ENCODE peak calls at places on chromosomes 3 and 15, in four cellular contexts. G is mucosa of descending colon, D is skeletal muscle cell, X is choroid plexus epithelial cell. N is an unnamed sample.

GRCh38 chr3:126154391-126155279 is 25.8 kb downstream of the ALDH1L1 start:
- DNase-seq in G (no peak), D (no peak), X (no peak), N (no peak)

GRCh38 chr15:62972814-62973213 is 69.7 kb upstream of the TPM1 start:
- DNase-seq in G (no peak), X (peak; percentile 49), D (no peak), N (peak; percentile 72)

GRCh38 chr3:171285287-171285686 is 174.9 kb downstream of the TNIK start:
- DNase-seq in X (peak; percentile 34), G (no peak), D (no peak), N (no peak)

GRCh38 chr3:58639001-58639400 is 27.6 kb downstream of the FAM3D start:
- DNase-seq in G (no peak), D (no peak), X (no peak), N (no peak)

GRCh38 chr3:11140054-11140712 is 14.1 kb upstream of the HRH1 start:
- DNase-seq in G (peak; percentile 90), D (no peak), X (peak; percentile 60), N (no peak)

GRCh38 chr15:39591896-39592315 is 11.0 kb downstream of the THBS1 start:
- DNase-seq in D (no peak), X (no peak), G (no peak), N (no peak)

GRCh38 chr3:11910971-11911531 is 64.4 kb upstream of the TAMM41 start:
- DNase-seq in X (no peak), G (no peak), D (no peak), N (no peak)

GRCh38 chr3:170584585-170585007 is 1.3 kb downstream of the SLC7A14 start:
- DNase-seq in X (peak; percentile 74), G (peak; percentile 79), D (peak; percentile 12), N (no peak)

GRCh38 chr3:157152930-157153329 is 7.0 kb downstream of the CCNL1 start:
- DNase-seq in G (no peak), D (no peak), X (no peak), N (no peak)

GRCh38 chr3:190912736-190913135 is 50.2 kb upstream of the GMNC start:
- DNase-seq in X (no peak), D (peak; percentile 1), G (no peak), N (no peak)

GRCh38 chr3:98360681-98361080 is 7.0 kb downstream of the OR5K4 start:
- DNase-seq in G (no peak), D (no peak), X (no peak), N (no peak)

GRCh38 chr3:57682284-57682683 is 10.6 kb downstream of the DENND6A start:
- DNase-seq in D (no peak), X (peak; percentile 50), G (no peak), N (no peak)

GRCh38 chr3:42501321-42501680 is 1.1 kb upstream of the VIPR1 start:
- DNase-seq in D (no peak), G (no peak), X (no peak), N (no peak)

GRCh38 chr15:64245405-64245804 is 82.6 kb upstream of the PPIB start:
- DNase-seq in D (no peak), X (no peak), G (no peak), N (no peak)

GRCh38 chr3:114449271-114450007 is 155.6 kb downstream of the TIGIT start:
- DNase-seq in X (no peak), G (no peak), D (no peak), N (no peak)

GRCh38 chr15:88513195-88513594 is 33.3 kb downstream of the DET1 start:
- DNase-seq in X (no peak), D (no peak), G (no peak), N (no peak)

GRCh38 chr3:16795601-16796000 is 89.2 kb upstream of the PLCL2 start:
- DNase-seq in X (no peak), D (no peak), G (no peak), N (no peak)

GRCh38 chr15:74438206-74438605 is 4.4 kb upstream of the SEMA7A start:
- DNase-seq in X (no peak), G (no peak), D (no peak), N (no peak)

GRCh38 chr3:34256021-34256420 is 457.6 kb downstream of the PDCD6IP start:
- DNase-seq in X (no peak), D (no peak), G (no peak), N (no peak)

GRCh38 chr15:95291878-95292472 is 1038.5 kb upstream of the NR2F2 start:
- DNase-seq in X (peak; percentile 70), D (no peak), G (peak; percentile 24), N (peak; percentile 15)

GRCh38 chr3:118478706-118479276 is 555.9 kb downstream of the IGSF11 start:
- DNase-seq in X (no peak), D (no peak), G (no peak), N (no peak)

GRCh38 chr3:183710231-183710630 is 12.6 kb downstream of the YEATS2 start:
- DNase-seq in G (no peak), X (no peak), D (no peak), N (no peak)

GRCh38 chr3:170528731-170529130 is 57.1 kb downstream of the SLC7A14 start:
- DNase-seq in D (no peak), X (no peak), G (no peak), N (no peak)

GRCh38 chr3:54122046-54122801 is at the start of gene CACNA2D3:
- DNase-seq in G (peak; percentile 49), X (peak; percentile 18), D (no peak), N (no peak)

GRCh38 chr3:47409688-47410416 is 29.0 kb downstream of the PTPN23 start:
- DNase-seq in X (no peak), D (no peak), G (no peak), N (no peak)

GRCh38 chr3:76827647-76828273 is 212.1 kb upstream of the ROBO2 start:
- DNase-seq in G (no peak), D (no peak), X (no peak), N (no peak)

GRCh38 chr3:182393151-182393550 is 400.2 kb upstream of the ATP11B start:
- DNase-seq in G (no peak), X (no peak), D (no peak), N (no peak)

GRCh38 chr15:34951993-34952392 is 17.5 kb downstream of the AQR start:
- DNase-seq in G (no peak), X (peak; percentile 79), D (no peak), N (no peak)

GRCh38 chr3:170178631-170179030 is 2.9 kb downstream of the PHC3 start:
- DNase-seq in G (peak; percentile 43), X (no peak), D (no peak), N (no peak)

GRCh38 chr3:2793987-2794386 is 316.2 kb downstream of the IL5RA start:
- DNase-seq in X (no peak), G (no peak), D (no peak), N (no peak)

GRCh38 chr3:126998728-126999127 is 15.8 kb downstream of the PLXNA1 start:
- DNase-seq in D (no peak), G (peak; percentile 49), X (no peak), N (no peak)

GRCh38 chr3:148023994-148024393 is 614.8 kb downstream of the ZIC1 start:
- DNase-seq in G (no peak), X (peak; percentile 83), D (peak; percentile 57), N (no peak)

GRCh38 chr3:12350151-12350813 is 61.4 kb downstream of the PPARG start:
- DNase-seq in D (peak; percentile 68), G (peak; percentile 52), X (peak; percentile 89), N (peak; percentile 55)

DNA sequence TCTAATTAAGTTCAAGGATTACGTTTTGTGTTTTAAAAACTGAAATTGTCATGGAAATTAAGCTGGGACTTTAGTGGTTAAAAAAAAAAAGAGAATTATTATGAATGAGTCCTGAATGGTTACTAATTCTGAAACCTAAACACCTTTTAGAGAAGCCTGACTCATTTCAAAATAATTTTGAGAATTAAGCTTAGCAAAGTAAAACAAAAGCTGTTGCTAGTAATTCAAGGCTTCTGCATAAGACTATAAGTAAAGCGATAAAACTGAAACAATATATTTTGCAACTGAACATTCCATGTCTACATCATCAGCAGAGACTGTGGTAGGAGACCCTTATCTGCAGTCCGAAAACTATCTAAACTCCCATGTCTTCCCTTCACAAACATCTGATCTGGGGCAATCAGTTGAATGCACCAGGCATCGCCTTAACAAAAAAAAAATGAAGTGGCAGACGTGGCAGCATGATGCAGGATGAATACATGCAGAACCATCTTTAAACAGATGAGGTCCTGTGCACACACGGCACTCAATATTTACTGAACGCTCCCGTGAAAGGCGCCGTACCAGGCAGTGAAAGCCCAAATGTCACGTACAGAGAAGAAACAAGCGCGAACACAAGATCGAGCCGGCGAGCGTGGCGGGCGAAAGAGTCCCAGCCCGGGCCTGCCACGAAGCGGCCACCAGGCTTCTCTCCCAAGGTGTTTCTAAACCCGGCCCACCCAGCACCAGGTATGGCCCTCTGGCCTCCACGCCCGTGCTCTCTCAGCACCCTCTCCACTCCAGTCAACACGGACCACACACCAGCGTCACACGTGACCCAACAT is 63.1 kb downstream of the CHSY1 start:
- DNase-seq in X (peak; percentile 86), D (peak; percentile 63), G (no peak), N (no peak)
- H3K4me3 ChIP-seq in X (peak overlapping the region; percentile 31), D (peak overlapping the region; percentile 12), G (no peak overlapping the region), N (peak overlapping the region; percentile 41)

GRCh38 chr3:108183971-108184370 is 38.3 kb downstream of the IFT57 start:
- DNase-seq in G (no peak), X (no peak), D (no peak), N (no peak)
- H3K4me3 ChIP-seq in G (no peak overlapping the region), X (no peak overlapping the region), D (no peak overlapping the region), N (no peak overlapping the region)

GRCh38 chr15:44492672-44493071 is 44.3 kb upstream of the EIF3J start:
- DNase-seq in X (no peak), D (no peak), G (no peak), N (no peak)

GRCh38 chr15:44492040-44492439 is 44.9 kb upstream of the EIF3J start:
- DNase-seq in G (no peak), X (no peak), D (no peak), N (no peak)

GRCh38 chr15:44485880-44486279 is 51.1 kb upstream of the EIF3J start:
- DNase-seq in X (no peak), G (no peak), D (no peak), N (no peak)

GRCh38 chr15:44490628-44491027 is 46.3 kb upstream of the EIF3J start:
- DNase-seq in G (no peak), D (no peak), X (no peak), N (peak; percentile 37)

GRCh38 chr15:44489464-44489863 is 47.5 kb upstream of the EIF3J start:
- DNase-seq in G (no peak), X (peak; percentile 88), D (peak; percentile 60), N (peak; percentile 95)
- H3K4me3 ChIP-seq in G (no peak overlapping the region), X (no peak overlapping the region), D (no peak overlapping the region), N (no peak overlapping the region)

DNA sequence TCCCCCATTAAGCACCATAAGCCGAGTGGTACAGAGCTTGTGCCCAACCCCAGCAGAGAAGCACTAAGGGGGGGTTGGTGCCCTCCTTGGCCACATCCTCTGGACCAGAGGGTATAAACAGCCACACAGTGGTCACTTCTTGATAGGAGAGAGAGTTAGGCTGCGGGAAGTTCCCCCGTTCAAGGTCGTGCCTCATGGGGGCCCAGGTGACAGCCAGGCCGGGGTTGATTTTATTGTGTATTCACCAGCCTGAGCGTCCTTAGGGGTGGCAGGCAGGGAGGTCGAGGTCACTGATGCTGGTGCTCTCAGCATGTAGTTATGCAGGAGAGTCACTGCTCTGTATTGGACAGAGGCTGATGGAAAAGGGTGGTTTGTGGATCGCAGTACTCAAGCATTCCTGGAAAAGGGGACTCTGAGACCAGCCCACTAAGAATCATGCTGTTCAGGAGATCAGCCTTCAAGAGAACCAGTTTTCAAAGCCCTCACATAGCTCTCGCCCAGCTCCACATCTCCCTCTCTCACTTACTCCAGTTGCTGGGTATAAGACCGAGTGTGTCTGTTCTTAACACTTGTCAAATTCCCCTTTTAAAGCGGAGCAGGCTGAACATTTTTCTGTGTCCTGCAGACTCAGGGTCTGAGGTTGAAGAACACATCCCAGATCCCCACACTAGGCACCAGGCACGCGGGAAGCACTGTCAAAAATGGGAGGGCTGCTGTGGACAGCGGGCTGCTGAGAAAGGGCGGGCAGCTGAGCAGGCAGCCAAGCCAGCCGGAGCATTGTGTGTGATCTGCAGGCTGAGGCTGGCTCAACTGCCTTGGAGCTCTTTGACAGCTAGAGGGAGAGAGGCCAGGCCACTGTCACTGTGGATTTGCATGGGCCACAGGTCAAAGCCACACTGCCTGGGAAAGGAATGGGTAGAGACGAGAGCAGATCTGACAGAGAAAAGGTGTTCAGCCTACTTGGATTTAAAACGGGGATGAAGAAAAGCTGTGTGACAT is 279.3 kb upstream of the LRRFIP2 start:
- DNase-seq in D (no peak), G (peak; percentile 30), X (peak; percentile 26), N (no peak)
- H3K4me3 ChIP-seq in D (no peak overlapping the region), G (no peak overlapping the region), X (no peak overlapping the region), N (no peak overlapping the region)

N was measured in epithelial cell of proximal tubule.